ENCODE peak calls at places on chromosome 14, in four cellular contexts. S is amniotic stem cell, V is NCI-H510A treated with DMSO at 0.1 percent for 48 hours, Q is fibroblast of pulmonary artery. O is an unnamed sample.

GRCh38 chr14:54981698-54982097 is 45.2 kb downstream of the WDHD1 start:
- DNase-seq in S (peak; percentile 24), V (no peak), Q (peak; percentile 44), O (no peak)

GRCh38 chr14:61433169-61433568 is 111.8 kb downstream of the PRKCH start:
- DNase-seq in S (no peak), V (no peak), Q (no peak), O (no peak)

GRCh38 chr14:90204516-90204915 is 51.8 kb upstream of the PSMC1 start:
- DNase-seq in S (no peak), V (no peak), Q (no peak), O (no peak)

GRCh38 chr14:68884031-68885030 is 91.5 kb upstream of the ZFP36L1 start:
- DNase-seq in S (no peak), V (no peak), Q (peak; percentile 88), O (no peak)

GRCh38 chr14:66514206-66514605 is 6.3 kb downstream of the GPHN start:
- DNase-seq in S (no peak), V (no peak), Q (peak; percentile 61), O (no peak)

GRCh38 chr14:22131749-22132476 is 457.1 kb downstream of the DAD1 start:
- DNase-seq in S (no peak), V (no peak), Q (peak; percentile 3), O (no peak)

GRCh38 chr14:74620497-74620921 is 8.5 kb upstream of the LTBP2 start:
- DNase-seq in S (peak; percentile 57), V (no peak), Q (peak; percentile 87), O (no peak)

GRCh38 chr14:77041837-77042557 is 13.5 kb upstream of the IRF2BPL start:
- DNase-seq in S (no peak), V (peak; percentile 43), Q (peak; percentile 97), O (peak; percentile 64)

GRCh38 chr14:89013098-89013504 is 188.7 kb downstream of the TTC8 start:
- DNase-seq in S (no peak), V (no peak), Q (peak; percentile 42), O (no peak)

GRCh38 chr14:65959563-65960024 is 526.6 kb upstream of the CCDC196 start:
- DNase-seq in S (no peak), V (no peak), Q (no peak), O (no peak)

GRCh38 chr14:53330441-53330840 is 177.3 kb upstream of the DDHD1 start:
- DNase-seq in S (no peak), V (no peak), Q (no peak), O (no peak)

GRCh38 chr14:31877333-31877798 is 199.7 kb upstream of the ARHGAP5 start:
- DNase-seq in S (no peak), V (no peak), Q (peak; percentile 71), O (no peak)

GRCh38 chr14:50344831-50345563 is 32.9 kb downstream of the DMAC2L start:
- DNase-seq in S (no peak), V (no peak), Q (no peak), O (no peak)

GRCh38 chr14:26427059-26427458 is 170.8 kb downstream of the NOVA1 start:
- DNase-seq in S (no peak), V (no peak), Q (peak; percentile 91), O (no peak)

GRCh38 chr14:63443988-63444387 is 99.2 kb downstream of the PPP2R5E start:
- DNase-seq in S (no peak), V (no peak), Q (no peak), O (no peak)

GRCh38 chr14:99077844-99078236 is 194.2 kb downstream of the BCL11B start:
- DNase-seq in S (no peak), V (no peak), Q (no peak), O (no peak)

GRCh38 chr14:61229475-61229888 is 51.7 kb downstream of the TMEM30B start:
- DNase-seq in S (no peak), V (peak; percentile 82), Q (no peak), O (no peak)

GRCh38 chr14:31263485-31264133 is 56.0 kb upstream of the HECTD1 start:
- DNase-seq in S (peak; percentile 97), V (no peak), Q (peak; percentile 99), O (peak; percentile 8)

GRCh38 chr14:37251778-37252177 is 54.0 kb downstream of the MIPOL1 start:
- DNase-seq in S (no peak), V (no peak), Q (no peak), O (no peak)

GRCh38 chr14:70909788-70910614 is 2.7 kb downstream of the PCNX1 start:
- DNase-seq in S (no peak), V (no peak), Q (no peak), O (no peak)

GRCh38 chr14:71931492-71932228 is 569 bp upstream of the RGS6 start:
- DNase-seq in S (no peak), V (peak; percentile 73), Q (no peak), O (peak; percentile 12)

GRCh38 chr14:96905825-96906224 is 108.6 kb downstream of the VRK1 start:
- DNase-seq in S (no peak), V (no peak), Q (peak; percentile 23), O (no peak)

GRCh38 chr14:52043690-52044089 is 25.2 kb downstream of the NID2 start:
- DNase-seq in S (no peak), V (no peak), Q (no peak), O (no peak)

GRCh38 chr14:50012644-50013043 is 103.7 kb downstream of the VCPKMT start:
- DNase-seq in S (no peak), V (no peak), Q (no peak), O (no peak)

GRCh38 chr14:53929871-53930685 is 26.5 kb downstream of the BMP4 start:
- DNase-seq in S (no peak), V (no peak), Q (no peak), O (peak; percentile 56)

GRCh38 chr14:43503508-43503907 is 1003.6 kb downstream of the FSCB start:
- DNase-seq in S (no peak), V (no peak), Q (peak; percentile 11), O (no peak)

GRCh38 chr14:63993992-63994391 is 141.2 kb downstream of the SYNE2 start:
- DNase-seq in S (no peak), V (no peak), Q (peak; percentile 13), O (no peak)

GRCh38 chr14:104072586-104072985 is 12.9 kb upstream of the ASPG start:
- DNase-seq in S (no peak), V (no peak), Q (no peak), O (no peak)

GRCh38 chr14:81632162-81632561 is 98.5 kb upstream of the SEL1L start:
- DNase-seq in S (no peak), V (no peak), Q (no peak), O (no peak)

GRCh38 chr14:22981090-22982012 is 1.0 kb downstream of the AJUBA start:
- DNase-seq in S (no peak), V (no peak), Q (no peak), O (no peak)

GRCh38 chr14:92638904-92639303 is 109.5 kb downstream of the LGMN start:
- DNase-seq in S (no peak), V (no peak), Q (no peak), O (no peak)

GRCh38 chr14:91409991-91410401 is 7.6 kb downstream of the CCDC88C start:
- DNase-seq in S (no peak), V (no peak), Q (no peak), O (no peak)

GRCh38 chr14:35927727-35928126 is 101.6 kb downstream of the BRMS1L start:
- DNase-seq in S (no peak), V (no peak), Q (no peak), O (no peak)